ENCODE peak calls at places on chromosomes 16 and 17, in nine cellular contexts. One of them, this sample, is unnamed.

GRCh38 chr17:78356163-78356713 is 3.6 kb downstream of the SOCS3 start:
- DNase-seq in lower leg skin: no peak
- DNase-seq in adrenal gland: no peak
- DNase-seq in endothelial cell of umbilical vein: no peak
- DNase-seq in heart left ventricle: no peak
- DNase-seq in uterus: no peak
- DNase-seq in K562: peak
- DNase-seq in tibial nerve: no peak
- DNase-seq in breast epithelium: no peak
- DNase-seq in this sample: peak

GRCh38 chr16:2697401-2697948 is 15.2 kb downstream of the KCTD5 start:
- DNase-seq in endothelial cell of umbilical vein: no peak
- DNase-seq in uterus: no peak
- DNase-seq in tibial nerve: no peak
- DNase-seq in heart left ventricle: no peak
- DNase-seq in K562: no peak
- DNase-seq in adrenal gland: no peak
- DNase-seq in lower leg skin: no peak
- DNase-seq in breast epithelium: no peak
- DNase-seq in this sample: no peak

GRCh38 chr17:77770331-77771105 is 188.0 kb upstream of the TNRC6C start:
- DNase-seq in K562: peak
- DNase-seq in heart left ventricle: peak
- DNase-seq in adrenal gland: no peak
- DNase-seq in uterus: no peak
- DNase-seq in tibial nerve: no peak
- DNase-seq in lower leg skin: no peak
- DNase-seq in breast epithelium: no peak
- DNase-seq in endothelial cell of umbilical vein: no peak
- DNase-seq in this sample: peak

GRCh38 chr16:72961115-72961832 is 86.7 kb downstream of the ZFHX3 start:
- DNase-seq in breast epithelium: no peak
- DNase-seq in K562: no peak
- DNase-seq in endothelial cell of umbilical vein: no peak
- DNase-seq in adrenal gland: no peak
- DNase-seq in tibial nerve: no peak
- DNase-seq in heart left ventricle: no peak
- DNase-seq in lower leg skin: no peak
- DNase-seq in uterus: no peak
- DNase-seq in this sample: no peak

GRCh38 chr16:84442416-84443145 is 61.9 kb downstream of the MEAK7 start:
- DNase-seq in lower leg skin: no peak
- DNase-seq in endothelial cell of umbilical vein: no peak
- DNase-seq in heart left ventricle: no peak
- DNase-seq in uterus: no peak
- DNase-seq in breast epithelium: no peak
- DNase-seq in adrenal gland: no peak
- DNase-seq in tibial nerve: no peak
- DNase-seq in K562: no peak
- DNase-seq in this sample: no peak

GRCh38 chr16:84616515-84616914 is 1.4 kb downstream of the COTL1 start:
- DNase-seq in uterus: no peak
- DNase-seq in lower leg skin: no peak
- DNase-seq in adrenal gland: no peak
- DNase-seq in heart left ventricle: no peak
- DNase-seq in breast epithelium: no peak
- DNase-seq in K562: no peak
- DNase-seq in tibial nerve: no peak
- DNase-seq in endothelial cell of umbilical vein: peak
- DNase-seq in this sample: no peak

GRCh38 chr16:78480588-78480987 is 381.1 kb downstream of the WWOX start:
- DNase-seq in uterus: no peak
- DNase-seq in heart left ventricle: no peak
- DNase-seq in breast epithelium: no peak
- DNase-seq in adrenal gland: no peak
- DNase-seq in endothelial cell of umbilical vein: no peak
- DNase-seq in K562: no peak
- DNase-seq in tibial nerve: no peak
- DNase-seq in lower leg skin: no peak
- DNase-seq in this sample: no peak

GRCh38 chr17:79948918-79949645 is 86.6 kb downstream of the TBC1D16 start:
- DNase-seq in K562: no peak
- DNase-seq in uterus: no peak
- DNase-seq in heart left ventricle: no peak
- DNase-seq in lower leg skin: no peak
- DNase-seq in adrenal gland: no peak
- DNase-seq in breast epithelium: peak
- DNase-seq in endothelial cell of umbilical vein: no peak
- DNase-seq in tibial nerve: no peak
- DNase-seq in this sample: no peak

GRCh38 chr16:69535123-69536050 is 30.4 kb upstream of the NFAT5 start:
- DNase-seq in uterus: no peak
- DNase-seq in adrenal gland: no peak
- DNase-seq in endothelial cell of umbilical vein: peak
- DNase-seq in lower leg skin: no peak
- DNase-seq in K562: no peak
- DNase-seq in tibial nerve: no peak
- DNase-seq in heart left ventricle: no peak
- DNase-seq in breast epithelium: no peak
- DNase-seq in this sample: peak

GRCh38 chr16:49663081-49664057 is 192.5 kb downstream of the ZNF423 start:
- DNase-seq in breast epithelium: no peak
- DNase-seq in K562: no peak
- DNase-seq in tibial nerve: peak
- DNase-seq in heart left ventricle: peak
- DNase-seq in uterus: peak
- DNase-seq in endothelial cell of umbilical vein: no peak
- DNase-seq in lower leg skin: no peak
- DNase-seq in adrenal gland: no peak
- DNase-seq in this sample: no peak

GRCh38 chr16:85389679-85390470 is 223.2 kb upstream of the GSE1 start:
- DNase-seq in K562: no peak
- DNase-seq in tibial nerve: peak
- DNase-seq in lower leg skin: no peak
- DNase-seq in uterus: no peak
- DNase-seq in heart left ventricle: no peak
- DNase-seq in endothelial cell of umbilical vein: no peak
- DNase-seq in breast epithelium: no peak
- DNase-seq in adrenal gland: peak
- DNase-seq in this sample: no peak

GRCh38 chr16:66487580-66488235 is 60.6 kb downstream of the BEAN1 start:
- DNase-seq in heart left ventricle: no peak
- DNase-seq in lower leg skin: no peak
- DNase-seq in breast epithelium: peak
- DNase-seq in endothelial cell of umbilical vein: no peak
- DNase-seq in adrenal gland: no peak
- DNase-seq in K562: no peak
- DNase-seq in uterus: peak
- DNase-seq in tibial nerve: no peak
- DNase-seq in this sample: no peak

GRCh38 chr16:66486773-66487579 is 59.9 kb downstream of the BEAN1 start:
- DNase-seq in tibial nerve: no peak
- DNase-seq in lower leg skin: no peak
- DNase-seq in breast epithelium: peak
- DNase-seq in endothelial cell of umbilical vein: peak
- DNase-seq in adrenal gland: no peak
- DNase-seq in heart left ventricle: no peak
- DNase-seq in K562: no peak
- DNase-seq in uterus: peak
- DNase-seq in this sample: peak

GRCh38 chr16:66484453-66485213 is 57.5 kb downstream of the BEAN1 start:
- DNase-seq in endothelial cell of umbilical vein: no peak
- DNase-seq in uterus: no peak
- DNase-seq in heart left ventricle: no peak
- DNase-seq in adrenal gland: no peak
- DNase-seq in lower leg skin: no peak
- DNase-seq in breast epithelium: no peak
- DNase-seq in tibial nerve: no peak
- DNase-seq in K562: peak
- DNase-seq in this sample: no peak

GRCh38 chr16:66485361-66485760 is 58.3 kb downstream of the BEAN1 start:
- DNase-seq in heart left ventricle: no peak
- DNase-seq in endothelial cell of umbilical vein: no peak
- DNase-seq in K562: no peak
- DNase-seq in uterus: no peak
- DNase-seq in breast epithelium: no peak
- DNase-seq in adrenal gland: no peak
- DNase-seq in tibial nerve: no peak
- DNase-seq in lower leg skin: no peak
- DNase-seq in this sample: no peak

GRCh38 chr16:66486199-66486772 is 59.2 kb downstream of the BEAN1 start:
- DNase-seq in lower leg skin: no peak
- DNase-seq in heart left ventricle: no peak
- DNase-seq in adrenal gland: no peak
- DNase-seq in tibial nerve: no peak
- DNase-seq in uterus: no peak
- DNase-seq in endothelial cell of umbilical vein: no peak
- DNase-seq in K562: no peak
- DNase-seq in breast epithelium: no peak
- DNase-seq in this sample: no peak
- TF ChIP-seq POLR2A in lower leg skin: no peak
- TF ChIP-seq POLR2A in heart left ventricle: no peak
- TF ChIP-seq POLR2A in adrenal gland: no peak
- TF ChIP-seq POLR2A in tibial nerve: no peak
- TF ChIP-seq POLR2A in uterus: no peak
- TF ChIP-seq POLR2A in endothelial cell of umbilical vein: no peak
- TF ChIP-seq POLR2A in K562: no peak
- TF ChIP-seq POLR2A in breast epithelium: no peak
- TF ChIP-seq POLR2A in this sample: no peak

DNA sequence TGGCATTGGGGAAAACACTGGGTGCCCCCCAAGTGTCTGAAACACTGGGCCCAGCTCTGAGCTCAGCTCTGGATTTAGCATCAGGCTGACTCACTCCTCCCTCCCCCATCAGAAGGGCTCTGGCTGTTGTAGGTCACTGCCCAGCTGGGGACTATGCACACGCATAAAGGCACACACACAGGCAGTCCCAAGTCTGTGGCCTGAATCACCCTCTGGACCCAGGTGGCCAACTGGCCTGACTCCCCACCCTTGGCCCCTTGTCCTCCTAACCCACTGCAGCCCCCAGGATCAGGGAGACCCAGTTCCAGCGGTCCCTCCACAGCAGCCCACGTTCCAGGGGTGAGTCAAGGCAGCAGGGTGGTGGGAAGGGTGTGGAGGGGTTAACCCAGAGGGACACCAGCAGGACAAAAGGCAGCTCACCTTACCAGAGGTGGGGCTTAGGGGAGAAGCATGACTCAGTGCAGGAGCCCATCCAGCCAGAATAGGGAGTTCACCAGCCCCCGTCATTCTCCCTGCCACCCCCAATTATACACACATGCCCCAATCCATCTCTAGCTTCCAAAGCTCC is 47.0 kb downstream of the MYO18A start:
- DNase-seq in endothelial cell of umbilical vein: no peak
- DNase-seq in K562: peak
- DNase-seq in adrenal gland: peak
- DNase-seq in tibial nerve: no peak
- DNase-seq in lower leg skin: no peak
- DNase-seq in breast epithelium: no peak
- DNase-seq in uterus: peak
- DNase-seq in heart left ventricle: peak
- DNase-seq in this sample: peak
- TF ChIP-seq POLR2A in endothelial cell of umbilical vein: no peak
- TF ChIP-seq POLR2A in K562: no peak
- TF ChIP-seq POLR2A in adrenal gland: no peak
- TF ChIP-seq POLR2A in tibial nerve: no peak
- TF ChIP-seq POLR2A in lower leg skin: no peak
- TF ChIP-seq POLR2A in breast epithelium: no peak
- TF ChIP-seq POLR2A in uterus: no peak
- TF ChIP-seq POLR2A in heart left ventricle: no peak
- TF ChIP-seq POLR2A in this sample: no peak

DNA sequence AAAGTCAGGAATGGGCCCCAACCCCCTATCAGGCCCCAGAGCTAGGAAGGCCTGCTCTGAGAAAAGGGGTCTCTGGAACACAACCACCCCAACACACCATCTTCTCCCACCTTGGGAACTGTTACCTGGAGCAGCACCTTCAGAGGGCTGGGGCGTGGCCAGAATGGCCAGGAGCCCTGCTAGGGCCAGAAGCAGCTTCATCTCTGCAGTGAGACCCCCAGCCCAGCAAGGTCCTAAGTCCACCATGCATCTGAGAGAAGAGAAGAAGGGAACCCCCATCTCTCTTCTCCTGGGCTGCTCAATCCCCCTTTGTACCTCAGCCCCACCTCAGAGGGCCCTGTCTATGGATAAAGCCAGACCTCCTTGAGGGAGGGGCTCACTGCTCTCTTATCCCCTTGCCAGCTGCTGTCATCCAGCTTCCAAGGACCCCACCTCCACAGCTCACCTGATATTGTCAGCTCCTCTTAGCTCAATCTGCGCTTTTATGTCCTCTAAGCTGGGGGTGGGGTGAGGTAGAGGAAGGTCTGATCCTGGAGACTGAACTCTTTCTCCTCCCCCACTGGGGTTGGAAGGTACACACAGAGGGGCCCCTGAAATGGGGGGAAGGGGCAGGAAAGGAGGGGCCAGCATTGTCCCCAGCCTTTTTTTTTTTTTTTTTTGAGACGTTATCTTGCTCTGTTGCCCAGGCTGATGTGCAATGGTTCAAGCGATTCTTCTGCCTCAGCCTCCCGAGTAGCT is at the start of gene MPO:
- DNase-seq in uterus: no peak
- DNase-seq in breast epithelium: no peak
- DNase-seq in heart left ventricle: no peak
- DNase-seq in adrenal gland: no peak
- DNase-seq in tibial nerve: no peak
- DNase-seq in K562: no peak
- DNase-seq in lower leg skin: no peak
- DNase-seq in endothelial cell of umbilical vein: no peak
- DNase-seq in this sample: no peak
- TF ChIP-seq POLR2A in uterus: no peak
- TF ChIP-seq POLR2A in breast epithelium: no peak
- TF ChIP-seq POLR2A in heart left ventricle: no peak
- TF ChIP-seq POLR2A in adrenal gland: no peak
- TF ChIP-seq POLR2A in tibial nerve: no peak
- TF ChIP-seq POLR2A in K562: no peak
- TF ChIP-seq POLR2A in lower leg skin: no peak
- TF ChIP-seq POLR2A in endothelial cell of umbilical vein: no peak
- TF ChIP-seq POLR2A in this sample: no peak

DNA sequence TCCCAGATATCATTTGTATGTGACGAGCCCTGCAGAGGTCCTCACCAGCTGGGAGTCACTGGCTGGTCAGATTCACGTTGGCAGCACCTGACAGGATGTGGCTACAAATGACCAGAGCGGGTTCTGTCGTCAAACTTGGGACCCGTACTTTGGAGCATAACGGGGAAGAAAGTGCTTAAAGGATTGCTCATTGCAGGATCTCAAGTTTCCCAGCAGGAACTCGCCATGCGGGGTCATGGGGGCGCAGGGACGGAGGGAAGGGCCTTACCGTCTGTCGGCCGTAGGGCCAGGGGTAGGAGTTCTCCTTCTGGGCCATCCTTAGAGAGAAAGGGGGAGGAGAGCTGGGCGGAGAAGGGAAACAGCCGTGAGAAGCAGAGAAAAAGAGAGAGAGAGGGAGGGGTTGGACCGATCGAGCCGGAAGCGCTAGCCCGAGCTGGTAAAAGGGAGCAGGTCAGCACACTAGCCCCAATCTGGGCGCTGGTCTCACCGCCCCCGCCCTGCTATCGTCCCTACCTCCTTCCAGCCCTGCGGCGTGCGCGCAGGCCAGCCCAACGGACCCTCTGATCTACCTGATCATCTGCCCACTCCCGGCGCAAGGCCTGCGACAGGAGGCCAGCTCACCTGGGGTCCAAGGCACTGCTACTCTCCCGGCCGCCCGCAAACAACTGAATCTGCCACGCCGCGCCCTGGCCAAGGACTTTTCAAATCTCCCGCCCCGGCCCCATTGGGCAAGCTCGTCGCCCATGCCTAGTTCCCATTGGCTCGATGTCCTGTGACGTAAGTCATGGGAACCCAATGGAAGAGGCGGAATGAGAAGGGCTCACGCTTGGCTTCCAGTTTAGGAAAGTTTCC is at the start of gene AURKB:
- DNase-seq in tibial nerve: peak
- DNase-seq in adrenal gland: peak
- DNase-seq in heart left ventricle: peak
- DNase-seq in K562: peak
- DNase-seq in endothelial cell of umbilical vein: peak
- DNase-seq in uterus: peak
- DNase-seq in breast epithelium: peak
- DNase-seq in lower leg skin: peak
- DNase-seq in this sample: peak
- TF ChIP-seq POLR2A in tibial nerve: no peak
- TF ChIP-seq POLR2A in adrenal gland: no peak
- TF ChIP-seq POLR2A in heart left ventricle: no peak
- TF ChIP-seq POLR2A in K562: peak
- TF ChIP-seq POLR2A in endothelial cell of umbilical vein: peak
- TF ChIP-seq POLR2A in uterus: no peak
- TF ChIP-seq POLR2A in breast epithelium: no peak
- TF ChIP-seq POLR2A in lower leg skin: no peak
- TF ChIP-seq POLR2A in this sample: peak

This sample was measured in H54.